ENCODE peak calls at places on chromosomes 4 and X, in ten cellular contexts. N is endodermal cell; R is ELR; Y is psoas muscle; B is HL-60; A is Peyer's patch; F is activated CD8-positive, alpha-beta memory T cell treated with anti-CD3 and anti-CD28 coated beads, Interleukin-2, amount 50 U/mL, for 48 hours; K is non-pigmented ciliary epithelial cell; P is stimulated activated CD8-positive, alpha-beta memory T cell treated with anti-CD3 and anti-CD28 coated beads, Interleukin-4, amount 100 ng/mL, for 24 hours; T is NCI-H1092 treated with DMSO at 0.1 percent for 48 hours. D is an unnamed sample.

GRCh38 chr4:147543039-147543438 is 62.1 kb downstream of the EDNRA start:
- DNase-seq in N (no peak), R (peak; percentile 71), Y (no peak), B (no peak), A (no peak), F (no peak), K (no peak), P (no peak), T (no peak), D (no peak)

GRCh38 chr4:113050837-113051236 is 1.4 kb downstream of the ANK2 start:
- DNase-seq in N (no peak), R (no peak), Y (no peak), B (no peak), A (no peak), F (no peak), K (no peak), P (no peak), T (no peak), D (no peak)

GRCh38 chrX:67555578-67556203 is 11.9 kb downstream of the AR start:
- DNase-seq in N (peak; percentile 69), R (peak; percentile 57), Y (peak; percentile 20), B (peak; percentile 32), A (no peak), F (peak; percentile 47), K (no peak), P (no peak), T (no peak), D (peak; percentile 32)

GRCh38 chr4:67020079-67020807 is 525.1 kb downstream of the CENPC start:
- DNase-seq in N (no peak), R (no peak), Y (no peak), B (no peak), A (no peak), F (no peak), K (no peak), P (no peak), T (no peak), D (no peak)

GRCh38 chr4:149980941-149981340 is 97.3 kb upstream of the DCLK2 start:
- DNase-seq in N (peak; percentile 78), R (peak; percentile 58), Y (peak; percentile 21), B (peak; percentile 13), A (no peak), F (no peak), K (no peak), P (peak; percentile 14), T (peak; percentile 19), D (peak; percentile 55)

GRCh38 chr4:151641167-151641566 is 119.6 kb downstream of the GATB start:
- DNase-seq in N (no peak), R (peak; percentile 43), Y (no peak), B (peak; percentile 89), A (no peak), F (no peak), K (no peak), P (no peak), T (no peak), D (no peak)

GRCh38 chr4:100641326-100641725 is 123.5 kb upstream of the EMCN start:
- DNase-seq in N (no peak), R (no peak), Y (no peak), B (no peak), A (no peak), F (no peak), K (no peak), P (no peak), T (no peak), D (no peak)

GRCh38 chrX:149131780-149132179 is 373.3 kb downstream of the IDS start:
- DNase-seq in N (no peak), R (no peak), Y (no peak), B (no peak), A (no peak), F (no peak), K (no peak), P (no peak), T (no peak), D (no peak)

GRCh38 chrX:8279323-8279722 is 108.3 kb upstream of the VCX2 start:
- DNase-seq in N (no peak), R (no peak), Y (no peak), B (no peak), A (no peak), F (no peak), K (no peak), P (no peak), T (no peak), D (no peak)

GRCh38 chrX:93422693-93423092 is 250.7 kb downstream of the NAP1L3 start:
- DNase-seq in N (peak; percentile 70), R (peak; percentile 0), Y (no peak), B (peak; percentile 23), A (no peak), F (no peak), K (no peak), P (no peak), T (peak; percentile 13), D (peak; percentile 76)

GRCh38 chrX:13647709-13648212 is 5.2 kb upstream of the TCEANC start:
- DNase-seq in N (no peak), R (no peak), Y (peak; percentile 48), B (peak; percentile 68), A (peak; percentile 67), F (peak; percentile 71), K (no peak), P (peak; percentile 38), T (peak; percentile 34), D (no peak)

GRCh38 chr4:48963042-48963679 is 22.9 kb upstream of the CWH43 start:
- DNase-seq in N (peak; percentile 86), R (peak; percentile 90), Y (peak; percentile 31), B (peak; percentile 81), A (peak; percentile 59), F (peak; percentile 69), K (peak; percentile 78), P (peak; percentile 40), T (peak; percentile 87), D (peak; percentile 90)

GRCh38 chr4:77625485-77625884 is 19.9 kb downstream of the CXCL13 start:
- DNase-seq in N (no peak), R (no peak), Y (no peak), B (no peak), A (no peak), F (no peak), K (no peak), P (no peak), T (no peak), D (peak; percentile 9)

GRCh38 chr4:1512738-1513660 is 106.8 kb upstream of the NKX1-1 start:
- DNase-seq in N (peak; percentile 89), R (peak; percentile 42), Y (peak; percentile 42), B (peak; percentile 2), A (peak; percentile 63), F (peak; percentile 84), K (no peak), P (peak; percentile 38), T (peak; percentile 16), D (peak; percentile 89)

GRCh38 chr4:37531156-37531555 is 155.0 kb downstream of the RELL1 start:
- DNase-seq in N (no peak), R (peak; percentile 25), Y (no peak), B (no peak), A (no peak), F (no peak), K (no peak), P (no peak), T (no peak), D (no peak)

GRCh38 chrX:53266175-53266574 is 15.2 kb downstream of the IQSEC2 start:
- DNase-seq in N (no peak), R (no peak), Y (no peak), B (no peak), A (no peak), F (no peak), K (no peak), P (no peak), T (no peak), D (no peak)

GRCh38 chrX:43562372-43562771 is 93.7 kb upstream of the MAOA start:
- DNase-seq in N (no peak), R (no peak), Y (no peak), B (no peak), A (no peak), F (no peak), K (no peak), P (no peak), T (no peak), D (no peak)

GRCh38 chr4:168811793-168812651 is 198.0 kb downstream of the CBR4 start:
- DNase-seq in N (no peak), R (peak; percentile 59), Y (no peak), B (no peak), A (no peak), F (no peak), K (no peak), P (no peak), T (no peak), D (no peak)

D was measured in neural progenitor cell.